ENCODE peak calls at places on chromosomes 13 and 19, in eight cellular contexts. O, Z, D, W, E, P, C and I are unnamed samples.

GRCh38 chr19:30854661-30855060 is 482.5 kb downstream of the ZNF536 start:
- DNase-seq in O (no peak), Z (no peak), D (no peak), W (no peak), E (no peak), P (peak; percentile 55), C (no peak), I (no peak)

GRCh38 chr13:51873837-51874236 is 12.1 kb downstream of the CCDC70 start:
- DNase-seq in O (no peak), Z (no peak), D (no peak), W (no peak), E (no peak), P (no peak), C (no peak), I (no peak)

GRCh38 chr13:21310220-21310619 is 133.8 kb downstream of the MRPL57 start:
- DNase-seq in O (no peak), Z (no peak), D (no peak), W (no peak), E (no peak), P (no peak), C (no peak), I (no peak)

GRCh38 chr13:43698743-43699142 is 88.0 kb downstream of the ENOX1 start:
- DNase-seq in O (no peak), Z (no peak), D (no peak), W (no peak), E (no peak), P (no peak), C (no peak), I (no peak)

GRCh38 chr13:38176664-38177063 is 173.0 kb upstream of the UFM1 start:
- DNase-seq in O (no peak), Z (no peak), D (no peak), W (no peak), E (no peak), P (no peak), C (no peak), I (no peak)

GRCh38 chr19:50333737-50334617 is 4.8 kb upstream of the KCNC3 start:
- DNase-seq in O (peak; percentile 98), Z (no peak), D (peak; percentile 34), W (peak; percentile 50), E (no peak), P (no peak), C (peak; percentile 92), I (no peak)

GRCh38 chr13:108508263-108508662 is 121.1 kb upstream of the MYO16 start:
- DNase-seq in O (no peak), Z (no peak), D (peak; percentile 52), W (peak; percentile 79), E (no peak), P (no peak), C (no peak), I (no peak)

GRCh38 chr13:110689711-110690110 is 16.2 kb downstream of the CARS2 start:
- DNase-seq in O (no peak), Z (no peak), D (no peak), W (no peak), E (no peak), P (no peak), C (peak; percentile 32), I (peak; percentile 30)

GRCh38 chr19:8311461-8312260 is 3.5 kb upstream of the CD320 start:
- DNase-seq in O (no peak), Z (peak; percentile 47), D (no peak), W (no peak), E (no peak), P (no peak), C (peak; percentile 76), I (peak; percentile 75)

GRCh38 chr13:72180253-72180952 is 313.4 kb upstream of the DACH1 start:
- DNase-seq in O (no peak), Z (no peak), D (no peak), W (peak; percentile 25), E (no peak), P (no peak), C (no peak), I (no peak)

GRCh38 chr19:56076413-56076998 is 44.6 kb downstream of the ZNF787 start:
- DNase-seq in O (no peak), Z (peak; percentile 66), D (peak; percentile 57), W (peak; percentile 77), E (peak; percentile 32), P (no peak), C (peak; percentile 48), I (no peak)

GRCh38 chr19:29404951-29405727 is 120.7 kb upstream of the VSTM2B start:
- DNase-seq in O (no peak), Z (no peak), D (no peak), W (peak; percentile 78), E (no peak), P (no peak), C (no peak), I (no peak)

GRCh38 chr13:51643114-51643881 is 59.0 kb downstream of the WDFY2 start:
- DNase-seq in O (no peak), Z (peak; percentile 62), D (no peak), W (peak; percentile 44), E (no peak), P (no peak), C (no peak), I (no peak)

GRCh38 chr13:60661514-60661913 is 264.5 kb downstream of the TDRD3 start:
- DNase-seq in O (no peak), Z (no peak), D (no peak), W (no peak), E (no peak), P (no peak), C (no peak), I (no peak)

GRCh38 chr19:54364775-54365257 is at the start of gene LAIR1:
- DNase-seq in O (no peak), Z (no peak), D (peak; percentile 97), W (no peak), E (no peak), P (no peak), C (peak; percentile 93), I (no peak)

GRCh38 chr19:15123900-15124299 is 16.7 kb downstream of the SYDE1 start:
- DNase-seq in O (no peak), Z (no peak), D (no peak), W (no peak), E (no peak), P (no peak), C (no peak), I (no peak)

GRCh38 chr13:64446372-64446771 is 2783.8 kb downstream of the PCDH9 start:
- DNase-seq in O (no peak), Z (no peak), D (no peak), W (peak; percentile 53), E (no peak), P (no peak), C (no peak), I (no peak)

GRCh38 chr13:96822900-96823299 is 171.4 kb downstream of the OXGR1 start:
- DNase-seq in O (no peak), Z (peak; percentile 9), D (no peak), W (peak; percentile 70), E (no peak), P (no peak), C (no peak), I (no peak)

GRCh38 chr13:37058801-37059135 is 720 bp downstream of the SUPT20H start:
- DNase-seq in O (no peak), Z (no peak), D (no peak), W (peak; percentile 40), E (no peak), P (no peak), C (no peak), I (no peak)

DNA sequence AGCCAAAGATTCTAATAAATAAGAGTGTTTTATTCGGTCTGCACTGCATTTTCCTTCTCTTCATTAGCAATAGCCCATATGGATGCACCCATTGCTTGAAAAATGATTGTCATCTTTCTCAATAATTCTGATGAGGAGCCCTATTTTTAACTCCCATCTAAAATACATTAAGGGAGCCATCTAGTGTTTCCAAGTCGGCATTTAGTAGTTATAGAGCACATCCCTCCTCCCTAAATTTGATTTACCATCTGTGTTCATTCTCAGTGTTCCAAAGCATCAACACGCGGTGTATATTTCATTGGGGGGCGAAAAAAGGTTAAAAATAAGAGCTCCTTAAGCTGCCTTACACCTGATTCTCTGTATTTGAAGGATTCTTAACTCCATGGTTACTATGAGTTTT is 119.2 kb upstream of the IPO5 start:
- DNase-seq in O (no peak), Z (no peak), D (no peak), W (no peak), E (no peak), P (no peak), C (no peak), I (no peak)
- TF ChIP-seq CTCF in O (no peak), Z (no peak), D (no peak), W (no peak), E (no peak), P (no peak), C (no peak), I (no peak)

DNA sequence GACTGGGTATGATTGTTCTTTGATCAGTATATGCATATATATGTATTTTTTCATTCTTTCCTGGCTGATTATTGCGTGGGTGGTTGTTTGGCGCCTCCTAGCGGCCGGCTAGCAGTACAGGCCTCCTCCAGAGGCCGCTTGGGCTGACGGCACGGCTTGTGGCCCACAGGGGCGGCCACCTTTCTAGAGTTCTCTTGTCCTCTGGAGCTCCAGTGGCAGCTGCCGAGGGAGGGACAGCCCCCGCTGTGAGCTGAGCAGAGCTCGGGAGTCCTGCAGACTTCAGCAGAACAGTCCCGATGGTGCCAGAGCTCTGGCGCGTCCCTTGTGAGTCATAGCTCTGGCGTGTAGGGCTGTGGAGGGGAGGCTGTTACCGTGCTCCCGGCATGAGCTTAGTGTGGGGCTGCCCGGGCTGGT is 22.5 kb upstream of the ZNF429 start:
- DNase-seq in O (peak; percentile 83), Z (peak; percentile 13), D (peak; percentile 67), W (peak; percentile 83), E (no peak), P (no peak), C (peak; percentile 88), I (no peak)
- H3K27ac ChIP-seq in O (no peak overlapping the region), Z (no peak overlapping the region), D (no peak overlapping the region), W (no peak overlapping the region), E (peak overlapping the region; percentile 48), P (no peak overlapping the region), C (no peak overlapping the region), I (no peak overlapping the region)

GRCh38 chr19:45049073-45049736 is 10.4 kb downstream of the CLASRP start:
- DNase-seq in O (no peak), Z (no peak), D (no peak), W (no peak), E (no peak), P (no peak), C (no peak), I (no peak)

GRCh38 chr19:45046355-45046754 is 7.5 kb downstream of the CLASRP start:
- DNase-seq in O (no peak), Z (no peak), D (no peak), W (no peak), E (no peak), P (no peak), C (no peak), I (no peak)

GRCh38 chr19:45050036-45050435 is 11.2 kb downstream of the CLASRP start:
- DNase-seq in O (no peak), Z (no peak), D (no peak), W (no peak), E (no peak), P (no peak), C (no peak), I (no peak)

GRCh38 chr19:45047188-45047797 is 8.4 kb downstream of the CLASRP start:
- DNase-seq in O (no peak), Z (no peak), D (peak; percentile 61), W (no peak), E (no peak), P (no peak), C (no peak), I (no peak)

GRCh38 chr19:45045671-45046353 is 7.0 kb downstream of the CLASRP start:
- DNase-seq in O (no peak), Z (no peak), D (no peak), W (no peak), E (no peak), P (no peak), C (no peak), I (no peak)
- TF ChIP-seq POLR2AphosphoS5 in O (no peak), Z (no peak), D (peak; percentile 16), W (no peak), E (no peak), P (no peak), C (peak; percentile 20), I (no peak)

GRCh38 chr13:94050686-94051085 is 428.8 kb downstream of the DCT start:
- DNase-seq in O (no peak), Z (no peak), D (no peak), W (no peak), E (no peak), P (no peak), C (no peak), I (no peak)
- TF ChIP-seq CTCF in O (no peak), Z (no peak), D (no peak), W (no peak), E (no peak), P (no peak), C (no peak), I (no peak)